ENCODE peak calls at places on chromosome 13, in five cellular contexts. One of them, this sample, is unnamed.
A peak's percentile ranks its signal among the peaks of the same experiment; 100 is the strongest.

GRCh38 chr13:50576156-50576555 is 267.3 kb downstream of the DLEU7 start:
- DNase-seq in fibroblast of lung: no peak
- DNase-seq in SK-N-SH: no peak
- DNase-seq in A549: no peak
- DNase-seq in tibial artery: no peak
- DNase-seq in this sample: no peak

GRCh38 chr13:72727417-72728289 is at the start of the genes BORA and MZT1:
- DNase-seq in fibroblast of lung: peak; percentile 98
- DNase-seq in SK-N-SH: peak; percentile 92
- DNase-seq in A549: peak; percentile 96
- DNase-seq in tibial artery: peak; percentile 97
- DNase-seq in this sample: peak; percentile 95

GRCh38 chr13:32426191-32426980 is 1.5 kb downstream of the N4BP2L1 start:
- DNase-seq in fibroblast of lung: no peak
- DNase-seq in SK-N-SH: no peak
- DNase-seq in A549: no peak
- DNase-seq in tibial artery: no peak
- DNase-seq in this sample: no peak

GRCh38 chr13:99314640-99315176 is 7.5 kb upstream of the GPR183 start:
- DNase-seq in fibroblast of lung: peak; percentile 76
- DNase-seq in SK-N-SH: no peak
- DNase-seq in A549: no peak
- DNase-seq in tibial artery: no peak
- DNase-seq in this sample: no peak

GRCh38 chr13:98089246-98089645 is 53.6 kb upstream of the FARP1 start:
- DNase-seq in fibroblast of lung: peak; percentile 88
- DNase-seq in SK-N-SH: no peak
- DNase-seq in A549: no peak
- DNase-seq in tibial artery: no peak
- DNase-seq in this sample: no peak

GRCh38 chr13:94849254-94849653 is 136.9 kb upstream of the SOX21 start:
- DNase-seq in fibroblast of lung: no peak
- DNase-seq in SK-N-SH: no peak
- DNase-seq in A549: no peak
- DNase-seq in tibial artery: no peak
- DNase-seq in this sample: no peak

GRCh38 chr13:103539265-103539664 is 473.0 kb upstream of the SLC10A2 start:
- DNase-seq in fibroblast of lung: no peak
- DNase-seq in SK-N-SH: peak; percentile 45
- DNase-seq in A549: no peak
- DNase-seq in tibial artery: no peak
- DNase-seq in this sample: no peak

GRCh38 chr13:46332772-46333171 is 54.3 kb downstream of the RUBCNL start:
- DNase-seq in fibroblast of lung: no peak
- DNase-seq in SK-N-SH: no peak
- DNase-seq in A549: no peak
- DNase-seq in tibial artery: no peak
- DNase-seq in this sample: no peak

GRCh38 chr13:102040812-102041211 is 361.0 kb downstream of the FGF14 start:
- DNase-seq in fibroblast of lung: no peak
- DNase-seq in SK-N-SH: no peak
- DNase-seq in A549: no peak
- DNase-seq in tibial artery: no peak
- DNase-seq in this sample: no peak

GRCh38 chr13:78689011-78689410 is 30.1 kb upstream of the OBI1 start:
- DNase-seq in fibroblast of lung: no peak
- DNase-seq in SK-N-SH: no peak
- DNase-seq in A549: no peak
- DNase-seq in tibial artery: no peak
- DNase-seq in this sample: no peak

GRCh38 chr13:45838171-45838745 is 13.3 kb downstream of the SIAH3 start:
- DNase-seq in fibroblast of lung: peak; percentile 10
- DNase-seq in SK-N-SH: peak; percentile 45
- DNase-seq in A549: no peak
- DNase-seq in tibial artery: no peak
- DNase-seq in this sample: no peak

GRCh38 chr13:109400625-109401257 is 385.6 kb downstream of the IRS2 start:
- DNase-seq in fibroblast of lung: peak; percentile 6
- DNase-seq in SK-N-SH: peak; percentile 64
- DNase-seq in A549: no peak
- DNase-seq in tibial artery: no peak
- DNase-seq in this sample: no peak

GRCh38 chr13:106143930-106144709 is 391.3 kb downstream of the EFNB2 start:
- DNase-seq in fibroblast of lung: no peak
- DNase-seq in SK-N-SH: no peak
- DNase-seq in A549: no peak
- DNase-seq in tibial artery: no peak
- DNase-seq in this sample: no peak

GRCh38 chr13:40784540-40784939 is 4.9 kb upstream of the SLC25A15 start:
- DNase-seq in fibroblast of lung: no peak
- DNase-seq in SK-N-SH: no peak
- DNase-seq in A549: no peak
- DNase-seq in tibial artery: no peak
- DNase-seq in this sample: no peak

GRCh38 chr13:37418490-37418889 is 180.1 kb downstream of the POSTN start:
- DNase-seq in fibroblast of lung: no peak
- DNase-seq in SK-N-SH: no peak
- DNase-seq in A549: no peak
- DNase-seq in tibial artery: no peak
- DNase-seq in this sample: no peak

GRCh38 chr13:101977475-101977874 is 424.4 kb downstream of the FGF14 start:
- DNase-seq in fibroblast of lung: no peak
- DNase-seq in SK-N-SH: peak; percentile 9
- DNase-seq in A549: no peak
- DNase-seq in tibial artery: no peak
- DNase-seq in this sample: no peak

GRCh38 chr13:103187621-103188020 is 121.4 kb upstream of the SLC10A2 start:
- DNase-seq in fibroblast of lung: no peak
- DNase-seq in SK-N-SH: no peak
- DNase-seq in A549: no peak
- DNase-seq in tibial artery: no peak
- DNase-seq in this sample: no peak

GRCh38 chr13:87792878-87793277 is 121.7 kb downstream of the SLITRK5 start:
- DNase-seq in fibroblast of lung: no peak
- DNase-seq in SK-N-SH: no peak
- DNase-seq in A549: no peak
- DNase-seq in tibial artery: no peak
- DNase-seq in this sample: no peak

GRCh38 chr13:26022538-26023292 is 29.1 kb downstream of the SHISA2 start:
- DNase-seq in fibroblast of lung: peak; percentile 73
- DNase-seq in SK-N-SH: peak; percentile 85
- DNase-seq in A549: peak; percentile 2
- DNase-seq in tibial artery: peak; percentile 81
- DNase-seq in this sample: peak; percentile 90

GRCh38 chr13:62625214-62625613 is 1209.6 kb upstream of the PCDH20 start:
- DNase-seq in fibroblast of lung: no peak
- DNase-seq in SK-N-SH: no peak
- DNase-seq in A549: no peak
- DNase-seq in tibial artery: peak; percentile 61
- DNase-seq in this sample: no peak

GRCh38 chr13:63208811-63209210 is 1793.2 kb upstream of the PCDH20 start:
- DNase-seq in fibroblast of lung: peak; percentile 76
- DNase-seq in SK-N-SH: no peak
- DNase-seq in A549: no peak
- DNase-seq in tibial artery: no peak
- DNase-seq in this sample: no peak

GRCh38 chr13:35179494-35179893 is 237.4 kb downstream of the NBEA start:
- DNase-seq in fibroblast of lung: peak; percentile 56
- DNase-seq in SK-N-SH: no peak
- DNase-seq in A549: no peak
- DNase-seq in tibial artery: no peak
- DNase-seq in this sample: no peak

GRCh38 chr13:110841406-110841805 is 73.5 kb downstream of the ANKRD10 start:
- DNase-seq in fibroblast of lung: no peak
- DNase-seq in SK-N-SH: no peak
- DNase-seq in A549: no peak
- DNase-seq in tibial artery: no peak
- DNase-seq in this sample: no peak
- H3K4me3 ChIP-seq in fibroblast of lung: no peak overlapping the region
- H3K4me3 ChIP-seq in SK-N-SH: no peak overlapping the region
- H3K4me3 ChIP-seq in A549: no peak overlapping the region
- H3K4me3 ChIP-seq in tibial artery: no peak overlapping the region
- H3K4me3 ChIP-seq in this sample: no peak overlapping the region

GRCh38 chr13:92297971-92298942 is 899.8 kb downstream of the GPC5 start:
- DNase-seq in fibroblast of lung: no peak
- DNase-seq in SK-N-SH: no peak
- DNase-seq in A549: no peak
- DNase-seq in tibial artery: no peak
- DNase-seq in this sample: no peak
- TF ChIP-seq CTCF in fibroblast of lung: no peak
- TF ChIP-seq CTCF in SK-N-SH: no peak
- TF ChIP-seq CTCF in A549: no peak
- TF ChIP-seq CTCF in tibial artery: no peak
- TF ChIP-seq CTCF in this sample: no peak

DNA sequence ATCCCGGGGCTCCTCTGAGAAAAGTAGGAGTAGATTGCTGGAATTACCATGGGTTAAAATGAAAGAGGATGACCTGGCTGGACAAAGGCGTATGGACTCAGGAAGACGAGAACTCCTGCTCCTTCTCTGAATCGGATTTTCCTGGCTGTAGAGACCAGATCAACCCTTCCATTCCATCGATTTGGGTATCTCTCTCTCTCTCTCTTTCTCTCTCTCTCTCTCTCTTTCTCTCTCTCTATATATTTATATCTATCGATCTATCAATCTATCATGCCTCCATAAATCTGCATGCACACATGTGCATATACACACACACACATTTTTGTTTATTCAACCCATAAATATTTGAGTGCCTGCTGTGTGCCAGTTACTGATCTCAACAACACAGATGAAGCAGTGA is 234.9 kb downstream of the LMO7 start:
- DNase-seq in fibroblast of lung: no peak
- DNase-seq in SK-N-SH: no peak
- DNase-seq in A549: no peak
- DNase-seq in tibial artery: no peak
- DNase-seq in this sample: no peak
- H3K4me3 ChIP-seq in fibroblast of lung: peak overlapping the region; percentile 55
- H3K4me3 ChIP-seq in SK-N-SH: no peak overlapping the region
- H3K4me3 ChIP-seq in A549: peak overlapping the region; percentile 41
- H3K4me3 ChIP-seq in tibial artery: peak overlapping the region; percentile 45
- H3K4me3 ChIP-seq in this sample: no peak overlapping the region

GRCh38 chr13:111068009-111068350 is 47.1 kb upstream of the ARHGEF7 start:
- DNase-seq in fibroblast of lung: no peak
- DNase-seq in SK-N-SH: no peak
- DNase-seq in A549: no peak
- DNase-seq in tibial artery: no peak
- DNase-seq in this sample: no peak
- TF ChIP-seq CTCF in fibroblast of lung: no peak
- TF ChIP-seq CTCF in SK-N-SH: no peak
- TF ChIP-seq CTCF in A549: no peak
- TF ChIP-seq CTCF in tibial artery: no peak
- TF ChIP-seq CTCF in this sample: no peak

This sample was measured in lower leg skin.